ENCODE peak calls at places on chromosomes 11 and 22, in five cellular contexts. One of them, this sample, is unnamed.

GRCh38 chr11:3849297-3849874 is 6.1 kb upstream of the STIM1 start:
- DNase-seq in A549: peak
- DNase-seq in HL-60: peak
- DNase-seq in lower lobe of right lung: no peak
- DNase-seq in body of pancreas: peak
- DNase-seq in this sample: peak

GRCh38 chr11:108967571-108967970 is 302.7 kb downstream of the DDX10 start:
- DNase-seq in A549: no peak
- DNase-seq in lower lobe of right lung: no peak
- DNase-seq in body of pancreas: no peak
- DNase-seq in HL-60: no peak
- DNase-seq in this sample: peak

GRCh38 chr11:47259178-47259977 is 1.6 kb downstream of the NR1H3 start:
- DNase-seq in A549: peak
- DNase-seq in lower lobe of right lung: peak
- DNase-seq in HL-60: no peak
- DNase-seq in body of pancreas: no peak
- DNase-seq in this sample: peak

GRCh38 chr11:76175731-76176303 is 30.5 kb downstream of the WNT11 start:
- DNase-seq in A549: no peak
- DNase-seq in HL-60: no peak
- DNase-seq in lower lobe of right lung: no peak
- DNase-seq in body of pancreas: no peak
- DNase-seq in this sample: no peak

GRCh38 chr11:131663403-131664200 is 293.2 kb downstream of the NTM start:
- DNase-seq in body of pancreas: no peak
- DNase-seq in A549: no peak
- DNase-seq in lower lobe of right lung: no peak
- DNase-seq in HL-60: no peak
- DNase-seq in this sample: no peak

GRCh38 chr11:15935370-15935769 is 421.0 kb downstream of the SOX6 start:
- DNase-seq in lower lobe of right lung: no peak
- DNase-seq in body of pancreas: no peak
- DNase-seq in A549: no peak
- DNase-seq in HL-60: no peak
- DNase-seq in this sample: no peak

GRCh38 chr22:48300877-48301276 is 1526.8 kb downstream of the BRD1 start:
- DNase-seq in lower lobe of right lung: no peak
- DNase-seq in A549: no peak
- DNase-seq in body of pancreas: no peak
- DNase-seq in HL-60: no peak
- DNase-seq in this sample: no peak

GRCh38 chr11:5204787-5205186 is 4.3 kb upstream of the OR51V1 start:
- DNase-seq in HL-60: peak
- DNase-seq in A549: peak
- DNase-seq in lower lobe of right lung: no peak
- DNase-seq in body of pancreas: no peak
- DNase-seq in this sample: peak

GRCh38 chr11:72769680-72770079 is 17.5 kb upstream of the ARAP1 start:
- DNase-seq in lower lobe of right lung: no peak
- DNase-seq in body of pancreas: no peak
- DNase-seq in A549: no peak
- DNase-seq in HL-60: no peak
- DNase-seq in this sample: no peak

GRCh38 chr11:111460340-111460739 is 51.8 kb downstream of the BTG4 start:
- DNase-seq in body of pancreas: no peak
- DNase-seq in HL-60: no peak
- DNase-seq in A549: no peak
- DNase-seq in lower lobe of right lung: no peak
- DNase-seq in this sample: no peak

GRCh38 chr11:86893235-86893634 is 62.0 kb downstream of the FZD4 start:
- DNase-seq in body of pancreas: no peak
- DNase-seq in lower lobe of right lung: no peak
- DNase-seq in A549: no peak
- DNase-seq in HL-60: no peak
- DNase-seq in this sample: no peak

GRCh38 chr11:119384332-119384731 is 2.8 kb upstream of the USP2 start:
- DNase-seq in body of pancreas: no peak
- DNase-seq in HL-60: no peak
- DNase-seq in A549: no peak
- DNase-seq in lower lobe of right lung: no peak
- DNase-seq in this sample: no peak

GRCh38 chr11:119380160-119380815 is 1.2 kb downstream of the USP2 start:
- DNase-seq in HL-60: no peak
- DNase-seq in A549: no peak
- DNase-seq in body of pancreas: peak
- DNase-seq in lower lobe of right lung: no peak
- DNase-seq in this sample: no peak

GRCh38 chr11:119381186-119381988 is at the start of gene USP2:
- DNase-seq in A549: peak
- DNase-seq in HL-60: peak
- DNase-seq in body of pancreas: peak
- DNase-seq in lower lobe of right lung: peak
- DNase-seq in this sample: peak

GRCh38 chr11:119380816-119381185 is 689 bp downstream of the USP2 start:
- DNase-seq in HL-60: no peak
- DNase-seq in A549: no peak
- DNase-seq in lower lobe of right lung: no peak
- DNase-seq in body of pancreas: no peak
- DNase-seq in this sample: no peak

GRCh38 chr11:119382101-119382500 is 611 bp upstream of the USP2 start:
- DNase-seq in HL-60: no peak
- DNase-seq in body of pancreas: no peak
- DNase-seq in A549: no peak
- DNase-seq in lower lobe of right lung: no peak
- DNase-seq in this sample: no peak
- H3K4me3 ChIP-seq in HL-60: peak
- H3K4me3 ChIP-seq in body of pancreas: peak
- H3K4me3 ChIP-seq in A549: peak
- H3K4me3 ChIP-seq in lower lobe of right lung: peak
- H3K4me3 ChIP-seq in this sample: peak

GRCh38 chr11:69213964-69214363 is 58.2 kb downstream of the SMIM38 start:
- DNase-seq in lower lobe of right lung: no peak
- DNase-seq in HL-60: no peak
- DNase-seq in A549: no peak
- DNase-seq in body of pancreas: no peak
- DNase-seq in this sample: no peak

GRCh38 chr11:69210660-69211035 is 54.9 kb downstream of the SMIM38 start:
- DNase-seq in HL-60: no peak
- DNase-seq in lower lobe of right lung: no peak
- DNase-seq in A549: no peak
- DNase-seq in body of pancreas: no peak
- DNase-seq in this sample: no peak

GRCh38 chr11:69213315-69213714 is 57.6 kb downstream of the SMIM38 start:
- DNase-seq in A549: no peak
- DNase-seq in HL-60: no peak
- DNase-seq in body of pancreas: no peak
- DNase-seq in lower lobe of right lung: no peak
- DNase-seq in this sample: no peak

GRCh38 chr11:69211540-69212120 is 55.9 kb downstream of the SMIM38 start:
- DNase-seq in lower lobe of right lung: no peak
- DNase-seq in HL-60: no peak
- DNase-seq in body of pancreas: peak
- DNase-seq in A549: no peak
- DNase-seq in this sample: no peak

GRCh38 chr11:69212121-69213110 is 56.7 kb downstream of the SMIM38 start:
- DNase-seq in body of pancreas: peak
- DNase-seq in HL-60: no peak
- DNase-seq in A549: no peak
- DNase-seq in lower lobe of right lung: no peak
- DNase-seq in this sample: peak
- TF ChIP-seq CTCF in body of pancreas: no peak
- TF ChIP-seq CTCF in HL-60: no peak
- TF ChIP-seq CTCF in A549: peak
- TF ChIP-seq CTCF in lower lobe of right lung: no peak
- TF ChIP-seq CTCF in this sample: peak

GRCh38 chr11:65592840-65593517 is 2.6 kb downstream of the KCNK7 start:
- DNase-seq in lower lobe of right lung: no peak
- DNase-seq in A549: no peak
- DNase-seq in HL-60: no peak
- DNase-seq in body of pancreas: peak
- DNase-seq in this sample: no peak
- H3K4me3 ChIP-seq in lower lobe of right lung: peak
- H3K4me3 ChIP-seq in A549: no peak
- H3K4me3 ChIP-seq in HL-60: no peak
- H3K4me3 ChIP-seq in body of pancreas: no peak
- H3K4me3 ChIP-seq in this sample: no peak

GRCh38 chr11:8262552-8263108 is 1.0 kb downstream of the LMO1 start:
- DNase-seq in A549: peak
- DNase-seq in HL-60: peak
- DNase-seq in lower lobe of right lung: peak
- DNase-seq in body of pancreas: peak
- DNase-seq in this sample: peak

GRCh38 chr11:8261921-8262551 is 1.6 kb downstream of the LMO1 start:
- DNase-seq in HL-60: no peak
- DNase-seq in A549: no peak
- DNase-seq in lower lobe of right lung: peak
- DNase-seq in body of pancreas: peak
- DNase-seq in this sample: no peak

GRCh38 chr11:8263769-8264410 is at the start of gene LMO1:
- DNase-seq in A549: peak
- DNase-seq in lower lobe of right lung: peak
- DNase-seq in HL-60: peak
- DNase-seq in body of pancreas: peak
- DNase-seq in this sample: peak

GRCh38 chr11:8261316-8261715 is 2.4 kb downstream of the LMO1 start:
- DNase-seq in lower lobe of right lung: no peak
- DNase-seq in body of pancreas: peak
- DNase-seq in A549: no peak
- DNase-seq in HL-60: no peak
- DNase-seq in this sample: no peak

DNA sequence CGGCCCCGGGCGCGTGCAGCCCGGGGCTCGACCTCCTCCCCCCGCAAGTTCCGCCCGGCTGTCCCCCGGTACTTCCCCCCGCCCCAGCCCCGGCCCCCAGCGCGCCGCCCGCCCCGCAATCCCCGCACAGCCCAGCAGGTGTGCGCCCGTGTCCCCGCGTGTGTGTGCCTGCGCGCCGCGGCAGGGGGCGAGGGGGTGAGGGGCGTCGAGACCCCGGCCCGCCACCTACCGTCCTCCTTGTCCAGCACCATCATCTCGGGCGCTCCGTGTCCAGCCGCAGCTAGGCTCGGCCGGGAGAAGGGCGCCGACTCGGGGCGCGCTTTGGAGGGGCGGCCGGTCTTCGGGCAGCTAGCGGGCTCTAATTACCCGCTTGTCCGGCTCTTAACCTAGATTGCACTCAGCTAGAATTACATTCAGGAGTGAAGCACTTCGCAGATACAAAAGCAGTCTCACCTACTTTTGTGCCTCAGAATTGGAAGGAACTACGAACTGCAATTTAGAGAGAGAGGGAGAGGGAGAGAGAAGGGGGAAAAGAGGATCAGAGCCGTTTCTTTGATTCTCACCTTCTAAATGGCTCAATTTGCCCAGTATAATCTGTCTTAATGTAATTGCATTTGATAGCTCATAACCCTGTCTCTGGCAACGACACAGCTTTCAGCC is 439 bp downstream of the LMO1 start:
- DNase-seq in A549: no peak
- DNase-seq in HL-60: no peak
- DNase-seq in lower lobe of right lung: no peak
- DNase-seq in body of pancreas: peak
- DNase-seq in this sample: no peak
- TF ChIP-seq CTCF in A549: no peak
- TF ChIP-seq CTCF in HL-60: no peak
- TF ChIP-seq CTCF in lower lobe of right lung: no peak
- TF ChIP-seq CTCF in body of pancreas: no peak
- TF ChIP-seq CTCF in this sample: no peak